ENCODE peak calls at places on chromosome 9, in seven cellular contexts. I is sigmoid colon, G is breast epithelium, A is HCT116, Y is stomach, X is Panc1, Z is HL-60. V is an unnamed sample.
A peak's percentile ranks its signal among the peaks of the same experiment; 100 is the strongest.

GRCh38 chr9:94011134-94011533 is 56.0 kb upstream of the BARX1 start:
- DNase-seq in X (no peak), G (no peak), Z (no peak), I (no peak), A (no peak), Y (peak; percentile 41), V (peak; percentile 19)

GRCh38 chr9:36862206-36863145 is 171.6 kb downstream of the PAX5 start:
- DNase-seq in I (no peak), Y (peak; percentile 62), G (no peak), Z (no peak), X (peak; percentile 18), A (peak; percentile 38), V (peak; percentile 46)

GRCh38 chr9:105188746-105189145 is 55.7 kb upstream of the SLC44A1 start:
- DNase-seq in A (no peak), G (no peak), I (no peak), X (no peak), Z (no peak), Y (no peak), V (no peak)

GRCh38 chr9:132864277-132864676 is 13.8 kb downstream of the AK8 start:
- DNase-seq in A (no peak), Y (no peak), I (no peak), X (no peak), G (no peak), Z (no peak), V (no peak)

GRCh38 chr9:124013263-124014211 is 2.0 kb downstream of the LHX2 start:
- DNase-seq in I (no peak), G (no peak), X (no peak), A (no peak), Y (no peak), Z (no peak), V (no peak)

GRCh38 chr9:21744874-21745273 is 57.6 kb upstream of the MTAP start:
- DNase-seq in X (no peak), Z (peak; percentile 58), Y (no peak), A (no peak), I (no peak), G (no peak), V (no peak)

GRCh38 chr9:38079410-38080105 is 10.5 kb upstream of the SHB start:
- DNase-seq in Y (no peak), I (peak; percentile 79), A (no peak), X (no peak), Z (no peak), G (no peak), V (peak; percentile 28)

GRCh38 chr9:124436320-124436719 is 13.9 kb upstream of the ADGRD2 start:
- DNase-seq in X (no peak), Y (no peak), G (no peak), Z (no peak), A (no peak), I (no peak), V (no peak)

GRCh38 chr9:91331849-91332248 is 29.9 kb downstream of the AUH start:
- DNase-seq in X (no peak), I (no peak), Y (no peak), A (no peak), Z (no peak), G (no peak), V (no peak)

GRCh38 chr9:76475691-76476090 is 16.7 kb downstream of the GCNT1 start:
- DNase-seq in Y (no peak), I (no peak), G (no peak), A (no peak), Z (no peak), X (no peak), V (no peak)

GRCh38 chr9:8365029-8365428 is 565.5 kb upstream of the DMAC1 start:
- DNase-seq in I (no peak), A (no peak), G (no peak), X (no peak), Z (no peak), Y (no peak), V (no peak)

GRCh38 chr9:32622948-32623347 is 12.5 kb downstream of the TAF1L start:
- DNase-seq in Z (no peak), X (no peak), I (no peak), Y (no peak), A (no peak), G (no peak), V (no peak)

GRCh38 chr9:16572005-16572727 is 298.3 kb downstream of the BNC2 start:
- DNase-seq in Y (no peak), X (no peak), Z (no peak), G (no peak), I (no peak), A (no peak), V (no peak)

GRCh38 chr9:123329329-123329955 is 26.6 kb upstream of the CRB2 start:
- DNase-seq in A (no peak), G (peak; percentile 84), X (no peak), Z (peak; percentile 73), Y (peak; percentile 57), I (no peak), V (peak; percentile 84)

GRCh38 chr9:68980341-68980914 is 33.5 kb downstream of the PRKACG start:
- DNase-seq in Z (no peak), I (peak; percentile 71), G (no peak), Y (no peak), X (no peak), A (no peak), V (no peak)

GRCh38 chr9:37650873-37651768 is at the start of gene FRMPD1:
- DNase-seq in A (no peak), X (no peak), Y (peak; percentile 73), G (peak; percentile 63), I (peak; percentile 74), Z (peak; percentile 27), V (peak; percentile 81)

GRCh38 chr9:94160594-94161501 is 76.6 kb downstream of the PTPDC1 start:
- DNase-seq in I (no peak), X (no peak), G (no peak), Z (no peak), Y (no peak), A (peak; percentile 44), V (no peak)

GRCh38 chr9:27407966-27408365 is 111.0 kb upstream of the EQTN start:
- DNase-seq in G (no peak), Y (no peak), I (no peak), X (no peak), A (no peak), Z (no peak), V (no peak)

GRCh38 chr9:112734892-112735291 is 15.7 kb upstream of the SNX30 start:
- DNase-seq in A (no peak), G (no peak), Y (no peak), Z (no peak), X (no peak), I (no peak), V (no peak)

GRCh38 chr9:105608685-105609598 is 51.0 kb downstream of the FKTN start:
- DNase-seq in Y (no peak), I (no peak), A (peak; percentile 48), Z (peak; percentile 11), G (no peak), X (peak; percentile 1), V (no peak)

GRCh38 chr9:114989600-114990410 is 59.4 kb upstream of the TNFSF8 start:
- DNase-seq in G (no peak), Y (no peak), X (no peak), A (no peak), Z (no peak), I (no peak), V (no peak)

GRCh38 chr9:127491516-127491915 is 40.2 kb downstream of the LRSAM1 start:
- DNase-seq in I (no peak), Y (no peak), Z (no peak), G (no peak), A (no peak), X (no peak), V (no peak)

GRCh38 chr9:127494304-127494702 is 43.0 kb downstream of the LRSAM1 start:
- DNase-seq in A (no peak), X (no peak), Z (no peak), I (no peak), G (no peak), Y (no peak), V (no peak)

GRCh38 chr9:127490831-127491230 is 39.5 kb downstream of the LRSAM1 start:
- DNase-seq in Z (no peak), X (no peak), I (no peak), A (no peak), Y (no peak), G (no peak), V (no peak)

GRCh38 chr9:127493592-127494303 is 42.4 kb downstream of the LRSAM1 start:
- DNase-seq in A (no peak), I (peak; percentile 57), Z (no peak), Y (no peak), G (no peak), X (no peak), V (no peak)

DNA sequence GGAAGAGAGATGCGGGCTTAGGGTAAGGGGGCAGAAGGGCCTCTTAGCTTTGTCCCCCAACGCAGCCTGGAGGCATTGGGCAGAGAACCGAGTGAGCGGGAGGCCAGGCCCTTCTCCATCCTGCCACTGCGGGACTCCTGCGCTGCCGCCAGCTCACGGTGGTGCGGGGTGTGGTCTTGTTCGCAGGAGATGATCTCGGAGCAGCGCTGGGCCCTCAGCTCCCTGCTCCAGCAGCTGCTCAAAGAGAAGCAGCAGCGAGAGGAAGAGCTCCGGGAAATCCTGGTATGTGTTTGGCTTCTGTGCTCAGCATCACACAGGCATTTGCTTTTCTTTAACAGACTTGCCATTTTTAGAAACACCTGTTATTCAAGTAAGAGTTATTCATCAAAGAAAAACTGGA is 41.3 kb downstream of the LRSAM1 start:
- DNase-seq in X (no peak), Z (no peak), I (no peak), Y (no peak), G (no peak), A (no peak), V (no peak)
- H3K27ac ChIP-seq in X (no peak overlapping the region), Z (no peak overlapping the region), I (no peak overlapping the region), Y (no peak overlapping the region), G (no peak overlapping the region), A (no peak overlapping the region), V (no peak overlapping the region)

GRCh38 chr9:89154651-89155336 is 23.8 kb downstream of the SHC3 start:
- DNase-seq in G (no peak), X (no peak), Z (peak; percentile 1), Y (no peak), A (peak; percentile 51), I (no peak), V (no peak)
- TF ChIP-seq POLR2AphosphoS5 in G (no peak), X (no peak), Z (no peak), Y (no peak), A (no peak), I (no peak), V (no peak)

GRCh38 chr9:26310294-26310693 is 582.3 kb downstream of the CAAP1 start:
- DNase-seq in X (no peak), Z (no peak), I (no peak), A (no peak), G (no peak), Y (no peak), V (no peak)
- H3K27ac ChIP-seq in X (no peak overlapping the region), Z (no peak overlapping the region), I (no peak overlapping the region), A (no peak overlapping the region), G (no peak overlapping the region), Y (no peak overlapping the region), V (no peak overlapping the region)

DNA sequence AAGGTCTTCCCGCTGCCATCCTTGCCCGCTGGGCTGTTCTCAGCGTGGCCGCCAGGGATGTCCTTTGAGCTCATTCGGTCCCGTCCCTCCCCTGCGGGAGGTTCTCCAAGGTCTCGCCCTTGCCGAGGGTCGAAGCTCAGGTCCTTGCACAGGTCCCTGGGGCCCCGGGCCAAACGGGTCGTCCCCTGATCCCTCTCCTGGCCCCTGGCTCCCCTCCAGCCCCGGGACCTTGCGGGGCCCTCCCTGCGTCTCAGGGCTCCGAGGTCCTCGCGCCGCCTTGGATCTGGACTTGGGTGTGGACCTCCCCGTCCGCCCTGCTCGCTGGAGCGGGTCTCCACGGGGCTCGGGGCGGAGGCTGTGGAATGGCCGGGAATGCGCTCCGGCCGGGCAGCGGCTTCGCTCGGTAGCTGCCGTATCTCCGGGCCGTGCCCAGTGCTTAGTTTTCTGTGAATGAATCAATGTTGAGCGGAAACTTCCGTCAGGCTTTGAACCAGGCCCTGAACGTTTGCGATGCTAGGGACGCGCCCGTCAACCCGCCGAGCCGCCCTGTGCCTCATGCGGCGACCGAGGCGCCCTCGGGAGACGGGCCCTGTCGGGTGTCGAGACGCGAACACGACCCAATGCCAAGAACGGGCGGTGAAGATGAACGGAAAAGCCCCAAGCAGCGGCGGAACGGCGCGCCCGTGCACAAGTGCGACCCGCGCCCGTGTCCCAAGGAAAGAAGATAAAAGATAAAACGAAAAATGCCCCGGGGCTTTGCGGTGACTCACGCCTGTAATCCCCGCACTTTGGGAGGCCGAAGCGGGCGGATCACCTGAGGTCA is 779 bp downstream of the RNU6ATAC start:
- DNase-seq in I (peak; percentile 88), X (no peak), Z (no peak), Y (peak; percentile 59), G (no peak), A (no peak), V (peak; percentile 71)
- TF ChIP-seq POLR2AphosphoS5 in I (no peak), X (no peak), Z (no peak), Y (no peak), G (peak; percentile 2), A (no peak), V (peak; percentile 25)